ENCODE peak calls at places on chromosomes 13 and 19, in seven cellular contexts. Z is brain microvascular endothelial cell, U is kidney, X is IMR-90, Q is cardiac fibroblast, A is GM06990, W is colonic mucosa. I is an unnamed sample.

GRCh38 chr13:87877477-87877876 is 206.3 kb downstream of the SLITRK5 start:
- DNase-seq in Z (no peak), U (no peak), X (no peak), Q (no peak), A (no peak), W (no peak), I (no peak)

GRCh38 chr13:102234618-102235017 is 167.2 kb downstream of the FGF14 start:
- DNase-seq in Z (no peak), U (no peak), X (peak; percentile 1), Q (peak; percentile 80), A (no peak), W (no peak), I (no peak)

GRCh38 chr19:27770095-27770494 is 1442.9 kb downstream of the UQCRFS1 start:
- DNase-seq in Z (no peak), U (no peak), X (no peak), Q (no peak), A (no peak), W (no peak), I (no peak)

GRCh38 chr19:7386308-7386707 is 37.6 kb downstream of the ARHGEF18 start:
- DNase-seq in Z (no peak), U (peak; percentile 49), X (no peak), Q (no peak), A (no peak), W (no peak), I (no peak)

GRCh38 chr13:49082653-49083536 is 107.2 kb downstream of the FNDC3A start:
- DNase-seq in Z (peak; percentile 77), U (no peak), X (peak; percentile 96), Q (peak; percentile 92), A (peak; percentile 72), W (no peak), I (no peak)

GRCh38 chr13:40635315-40635995 is 31.0 kb downstream of the FOXO1 start:
- DNase-seq in Z (no peak), U (no peak), X (no peak), Q (no peak), A (no peak), W (no peak), I (no peak)

GRCh38 chr13:113863511-113864302 is at the start of gene GAS6:
- DNase-seq in Z (no peak), U (peak; percentile 83), X (no peak), Q (peak; percentile 35), A (no peak), W (peak; percentile 83), I (no peak)

GRCh38 chr13:33076451-33076992 is 60.3 kb downstream of the KL start:
- DNase-seq in Z (no peak), U (no peak), X (no peak), Q (no peak), A (no peak), W (peak; percentile 29), I (no peak)

GRCh38 chr13:20991741-20992520 is 69.5 kb downstream of the LATS2 start:
- DNase-seq in Z (no peak), U (no peak), X (no peak), Q (no peak), A (no peak), W (no peak), I (no peak)

GRCh38 chr19:5403968-5404640 is 51.1 kb upstream of the ZNRF4 start:
- DNase-seq in Z (peak; percentile 77), U (peak; percentile 89), X (peak; percentile 81), Q (peak; percentile 86), A (peak; percentile 20), W (peak; percentile 75), I (peak; percentile 82)

GRCh38 chr19:41872775-41873647 is 4.1 kb upstream of the CD79A start:
- DNase-seq in Z (peak; percentile 58), U (peak; percentile 83), X (peak; percentile 59), Q (peak; percentile 71), A (peak; percentile 80), W (peak; percentile 89), I (peak; percentile 92)

GRCh38 chr13:60402022-60402421 is 5.0 kb downstream of the TDRD3 start:
- DNase-seq in Z (no peak), U (no peak), X (peak; percentile 5), Q (peak; percentile 12), A (no peak), W (no peak), I (no peak)

GRCh38 chr13:109695402-109696190 is 90.8 kb downstream of the IRS2 start:
- DNase-seq in Z (no peak), U (no peak), X (no peak), Q (no peak), A (no peak), W (no peak), I (no peak)

GRCh38 chr13:51576754-51577153 is 7.5 kb upstream of the WDFY2 start:
- DNase-seq in Z (no peak), U (no peak), X (no peak), Q (no peak), A (no peak), W (no peak), I (no peak)

GRCh38 chr13:112842343-112842856 is 126.6 kb upstream of the MCF2L start:
- DNase-seq in Z (peak; percentile 61), U (no peak), X (no peak), Q (peak; percentile 29), A (no peak), W (no peak), I (no peak)

GRCh38 chr13:100244431-100244830 is 155.5 kb downstream of the PCCA start:
- DNase-seq in Z (no peak), U (no peak), X (no peak), Q (peak; percentile 43), A (no peak), W (no peak), I (no peak)

GRCh38 chr19:632228-633067 is 889 bp downstream of the POLRMT start:
- DNase-seq in Z (peak; percentile 75), U (no peak), X (peak; percentile 36), Q (peak; percentile 65), A (peak; percentile 66), W (peak; percentile 77), I (peak; percentile 25)

GRCh38 chr13:65868106-65868505 is 1362.0 kb downstream of the PCDH9 start:
- DNase-seq in Z (no peak), U (no peak), X (no peak), Q (no peak), A (no peak), W (no peak), I (no peak)

GRCh38 chr19:1177322-1178114 is 3.5 kb upstream of the SBNO2 start:
- DNase-seq in Z (peak; percentile 91), U (peak; percentile 84), X (peak; percentile 97), Q (peak; percentile 98), A (no peak), W (no peak), I (peak; percentile 70)

GRCh38 chr19:45139286-45140143 is 21.3 kb downstream of the NKPD1 start:
- DNase-seq in Z (no peak), U (peak; percentile 65), X (no peak), Q (no peak), A (no peak), W (no peak), I (no peak)

GRCh38 chr19:45141203-45141900 is 19.4 kb downstream of the NKPD1 start:
- DNase-seq in Z (no peak), U (peak; percentile 70), X (no peak), Q (no peak), A (no peak), W (no peak), I (no peak)

GRCh38 chr19:45140533-45140932 is 20.2 kb downstream of the NKPD1 start:
- DNase-seq in Z (no peak), U (no peak), X (no peak), Q (no peak), A (no peak), W (no peak), I (no peak)

GRCh38 chr19:45138303-45138751 is 22.5 kb downstream of the NKPD1 start:
- DNase-seq in Z (no peak), U (no peak), X (no peak), Q (no peak), A (no peak), W (no peak), I (no peak)

GRCh38 chr19:45140144-45140503 is 20.7 kb downstream of the NKPD1 start:
- DNase-seq in Z (no peak), U (no peak), X (no peak), Q (no peak), A (no peak), W (no peak), I (no peak)
- TF ChIP-seq CTCF in Z (no peak), U (no peak), X (no peak), Q (no peak), A (no peak), W (no peak), I (no peak)

DNA sequence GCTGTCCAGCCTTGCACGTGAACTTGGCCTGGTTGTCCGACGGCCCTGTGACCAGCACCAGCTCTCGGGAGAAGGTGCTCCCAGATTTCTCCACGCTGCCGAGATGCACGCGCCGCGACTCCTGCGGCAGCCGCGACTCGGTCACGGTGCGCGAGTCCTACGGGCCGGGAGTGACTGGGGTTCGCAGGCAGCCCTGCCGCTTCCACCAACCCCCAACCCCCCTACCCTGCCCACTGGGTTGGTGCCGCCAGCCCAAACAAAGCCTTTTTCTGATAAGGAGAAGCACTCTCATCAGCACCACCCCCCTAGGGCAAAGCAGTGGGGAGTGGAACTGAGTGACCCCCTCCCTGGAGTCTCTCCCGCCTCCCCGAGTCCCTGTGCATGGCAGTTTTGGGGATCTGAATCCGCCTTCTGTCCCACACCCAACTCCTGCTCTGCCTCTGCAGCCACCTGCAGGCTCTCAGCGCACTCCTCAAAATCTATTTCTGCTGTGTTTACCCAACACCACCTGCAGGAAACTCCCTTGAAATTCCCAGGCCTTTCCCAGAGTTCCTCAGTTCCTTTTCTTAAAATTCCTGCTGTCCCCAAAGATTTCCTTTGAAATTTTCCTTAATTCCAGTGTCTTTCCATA is 6.2 kb downstream of the NPHS1 start:
- DNase-seq in Z (no peak), U (no peak), X (no peak), Q (no peak), A (no peak), W (peak; percentile 47), I (no peak)
- TF ChIP-seq CTCF in Z (no peak), U (no peak), X (no peak), Q (no peak), A (no peak), W (no peak), I (no peak)

GRCh38 chr19:29467824-29468401 is 57.9 kb upstream of the VSTM2B start:
- DNase-seq in Z (no peak), U (no peak), X (peak; percentile 21), Q (peak; percentile 28), A (no peak), W (no peak), I (peak; percentile 40)
- TF ChIP-seq CTCF in Z (no peak), U (peak; percentile 7), X (peak; percentile 23), Q (peak; percentile 32), A (peak; percentile 70), W (no peak), I (peak; percentile 21)

GRCh38 chr19:2717638-2718541 is 3.3 kb downstream of the DIRAS1 start:
- DNase-seq in Z (no peak), U (peak; percentile 75), X (no peak), Q (no peak), A (no peak), W (no peak), I (no peak)

GRCh38 chr19:2720777-2721569 is at the start of gene DIRAS1:
- DNase-seq in Z (no peak), U (peak; percentile 64), X (no peak), Q (no peak), A (no peak), W (no peak), I (no peak)

GRCh38 chr19:2719232-2719735 is 1.9 kb downstream of the DIRAS1 start:
- DNase-seq in Z (no peak), U (no peak), X (no peak), Q (no peak), A (no peak), W (no peak), I (no peak)

GRCh38 chr19:2721570-2722540 is 683 bp upstream of the DIRAS1 start:
- DNase-seq in Z (no peak), U (peak; percentile 70), X (no peak), Q (no peak), A (no peak), W (no peak), I (no peak)

GRCh38 chr19:2719910-2720776 is 1.0 kb downstream of the DIRAS1 start:
- DNase-seq in Z (peak; percentile 5), U (peak; percentile 61), X (peak; percentile 40), Q (peak; percentile 29), A (no peak), W (no peak), I (no peak)
- TF ChIP-seq CTCF in Z (peak; percentile 22), U (no peak), X (no peak), Q (no peak), A (no peak), W (no peak), I (no peak)